ENCODE peak calls at places on chromosomes 11 and 22, in seven cellular contexts. F is right atrium auricular region; C is right lobe of liver; X is effector memory CD4-positive, alpha-beta T cell; T is CD8-positive, alpha-beta T cell; M is caudate nucleus; Y is psoas muscle. L is an unnamed sample.

GRCh38 chr11:61967924-61968757 is 707 bp upstream of the FTH1 start:
- DNase-seq in F (peak; percentile 63), C (peak; percentile 56), X (no peak), T (peak; percentile 71), M (no peak), Y (peak; percentile 72), L (peak; percentile 89)

GRCh38 chr22:47144076-47144765 is 381.8 kb downstream of the TBC1D22A start:
- DNase-seq in F (no peak), C (no peak), X (no peak), T (no peak), M (no peak), Y (peak; percentile 45), L (peak; percentile 60)

GRCh38 chr11:95074806-95075563 is 8.3 kb downstream of the SRSF8 start:
- DNase-seq in F (peak; percentile 68), C (peak; percentile 48), X (no peak), T (no peak), M (no peak), Y (peak; percentile 92), L (peak; percentile 79)

GRCh38 chr22:22692707-22693530 is 48.5 kb downstream of the GGTLC2 start:
- DNase-seq in F (no peak), C (peak; percentile 70), X (peak; percentile 38), T (peak; percentile 79), M (no peak), Y (no peak), L (peak; percentile 33)

GRCh38 chr22:47837703-47838102 is 1075.3 kb downstream of the TBC1D22A start:
- DNase-seq in F (no peak), C (no peak), X (no peak), T (no peak), M (no peak), Y (no peak), L (no peak)

GRCh38 chr22:20503816-20504215 is 3.6 kb upstream of the MED15 start:
- DNase-seq in F (no peak), C (no peak), X (no peak), T (no peak), M (no peak), Y (no peak), L (no peak)

GRCh38 chr11:12214751-12215150 is 104.4 kb downstream of the MICAL2 start:
- DNase-seq in F (no peak), C (no peak), X (no peak), T (no peak), M (no peak), Y (no peak), L (no peak)

GRCh38 chr22:30398685-30399680 is 2.2 kb downstream of the SEC14L2 start:
- DNase-seq in F (no peak), C (no peak), X (no peak), T (no peak), M (no peak), Y (no peak), L (no peak)

GRCh38 chr11:32168924-32169323 is 78.0 kb downstream of the RCN1 start:
- DNase-seq in F (peak; percentile 13), C (no peak), X (no peak), T (no peak), M (no peak), Y (no peak), L (no peak)

GRCh38 chr11:122751298-122752070 is 86.8 kb upstream of the CRTAM start:
- DNase-seq in F (no peak), C (no peak), X (no peak), T (no peak), M (peak; percentile 72), Y (no peak), L (no peak)

GRCh38 chr11:16321148-16321547 is 35.2 kb downstream of the SOX6 start:
- DNase-seq in F (no peak), C (no peak), X (no peak), T (no peak), M (no peak), Y (no peak), L (no peak)

GRCh38 chr22:20677684-20678242 is 96.2 kb upstream of the SERPIND1 start:
- DNase-seq in F (no peak), C (no peak), X (no peak), T (no peak), M (no peak), Y (no peak), L (no peak)

GRCh38 chr22:36197601-36198146 is 3.9 kb downstream of the APOL4 start:
- DNase-seq in F (no peak), C (no peak), X (no peak), T (no peak), M (no peak), Y (no peak), L (no peak)

GRCh38 chr11:32852142-32852541 is 22.4 kb downstream of the PRRG4 start:
- DNase-seq in F (no peak), C (no peak), X (no peak), T (no peak), M (no peak), Y (no peak), L (no peak)

GRCh38 chr11:68690671-68691401 is 6.5 kb downstream of the GAL start:
- DNase-seq in F (no peak), C (no peak), X (no peak), T (peak; percentile 65), M (no peak), Y (no peak), L (no peak)

GRCh38 chr11:111737180-111737876 is 28.9 kb downstream of the PPP2R1B start:
- DNase-seq in F (no peak), C (no peak), X (no peak), T (no peak), M (no peak), Y (no peak), L (no peak)

GRCh38 chr11:61533401-61533800 is 24.9 kb downstream of the LRRC10B start:
- DNase-seq in F (no peak), C (no peak), X (no peak), T (no peak), M (no peak), Y (no peak), L (no peak)

GRCh38 chr11:38019072-38019775 is 1421.2 kb upstream of the RAG2 start:
- DNase-seq in F (no peak), C (no peak), X (no peak), T (no peak), M (no peak), Y (no peak), L (no peak)

GRCh38 chr11:93330446-93330984 is at the start of gene DEUP1:
- DNase-seq in F (no peak), C (peak; percentile 44), X (no peak), T (no peak), M (no peak), Y (peak; percentile 52), L (peak; percentile 58)

GRCh38 chr11:131486100-131486499 is 115.7 kb downstream of the NTM start:
- DNase-seq in F (no peak), C (no peak), X (no peak), T (no peak), M (no peak), Y (no peak), L (no peak)

GRCh38 chr11:131486937-131487336 is 116.5 kb downstream of the NTM start:
- DNase-seq in F (no peak), C (no peak), X (no peak), T (no peak), M (no peak), Y (no peak), L (no peak)

GRCh38 chr11:131481317-131481716 is 110.9 kb downstream of the NTM start:
- DNase-seq in F (no peak), C (no peak), X (no peak), T (no peak), M (no peak), Y (no peak), L (no peak)

GRCh38 chr11:131483453-131483852 is 113.0 kb downstream of the NTM start:
- DNase-seq in F (no peak), C (no peak), X (no peak), T (no peak), M (no peak), Y (no peak), L (no peak)

DNA sequence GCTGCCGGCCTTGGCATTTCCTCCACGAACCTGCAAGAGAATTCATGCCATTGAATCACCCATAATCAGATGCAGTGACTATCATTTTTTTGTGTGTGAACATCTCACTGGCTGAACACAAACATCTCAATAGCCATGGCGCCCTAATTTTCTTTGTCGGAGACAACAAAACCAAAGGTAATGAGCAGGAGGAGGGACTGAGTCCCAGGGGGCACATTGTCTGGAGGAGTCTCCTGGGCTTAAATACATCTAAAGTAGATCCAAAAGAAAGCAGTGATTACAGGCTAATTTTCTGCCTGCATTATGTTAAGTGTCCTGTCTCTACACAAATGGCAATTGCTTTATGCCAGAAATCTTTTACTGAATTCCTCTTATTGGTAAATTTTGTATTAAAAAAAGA is 113.5 kb downstream of the NTM start:
- DNase-seq in F (no peak), C (no peak), X (no peak), T (no peak), M (no peak), Y (no peak), L (no peak)
- H3K27ac ChIP-seq in F (no peak overlapping the region), C (no peak overlapping the region), X (no peak overlapping the region), T (no peak overlapping the region), M (no peak overlapping the region), Y (no peak overlapping the region), L (no peak overlapping the region)

GRCh38 chr11:17611049-17611448 is 64.0 kb downstream of the OTOG start:
- DNase-seq in F (peak; percentile 23), C (no peak), X (no peak), T (no peak), M (peak; percentile 91), Y (peak; percentile 47), L (peak; percentile 15)
- H3K27ac ChIP-seq in F (no peak overlapping the region), C (no peak overlapping the region), X (no peak overlapping the region), T (no peak overlapping the region), M (no peak overlapping the region), Y (no peak overlapping the region), L (no peak overlapping the region)

GRCh38 chr22:41857160-41857859 is 24.4 kb downstream of the SREBF2 start:
- DNase-seq in F (no peak), C (no peak), X (peak; percentile 61), T (peak; percentile 72), M (peak; percentile 28), Y (no peak), L (peak; percentile 40)

GRCh38 chr22:41857860-41858199 is 24.9 kb downstream of the SREBF2 start:
- DNase-seq in F (no peak), C (no peak), X (no peak), T (no peak), M (no peak), Y (no peak), L (no peak)

GRCh38 chr22:41863472-41863871 is 30.6 kb downstream of the SREBF2 start:
- DNase-seq in F (no peak), C (no peak), X (no peak), T (no peak), M (no peak), Y (no peak), L (no peak)

GRCh38 chr22:41862530-41863266 is 29.8 kb downstream of the SREBF2 start:
- DNase-seq in F (no peak), C (no peak), X (no peak), T (no peak), M (no peak), Y (no peak), L (peak; percentile 44)

DNA sequence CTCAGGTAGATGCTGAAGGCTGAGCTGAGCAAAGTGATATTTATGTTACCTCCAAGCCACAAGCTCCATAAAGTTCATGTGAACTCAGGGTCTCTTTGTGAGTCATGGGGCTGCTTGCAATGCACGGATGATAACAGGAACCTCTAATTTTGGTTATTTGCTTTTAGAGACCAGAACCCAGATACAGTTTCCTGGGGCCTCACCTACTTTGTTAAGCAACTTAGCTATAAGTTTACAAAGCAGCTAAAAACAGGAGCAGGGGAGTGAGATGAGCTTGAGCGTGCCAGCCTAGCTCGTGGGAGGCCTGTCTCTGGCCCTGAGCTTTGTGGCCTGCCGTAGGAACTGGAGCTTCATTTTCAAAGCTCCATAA is 29.2 kb downstream of the SREBF2 start:
- DNase-seq in F (no peak), C (no peak), X (no peak), T (peak; percentile 64), M (no peak), Y (no peak), L (no peak)
- H3K27ac ChIP-seq in F (peak overlapping the region; percentile 17), C (no peak overlapping the region), X (peak overlapping the region; percentile 79), T (peak overlapping the region; percentile 32), M (no peak overlapping the region), Y (peak overlapping the region; percentile 74), L (peak overlapping the region; percentile 76)

GRCh38 chr11:6497069-6497839 is at the start of gene DNHD1:
- DNase-seq in F (no peak), C (no peak), X (no peak), T (no peak), M (no peak), Y (peak; percentile 57), L (no peak)
- H3K27ac ChIP-seq in F (peak within 1 kb of the TSS; percentile 6), C (no peak within 1 kb of the TSS), X (no peak within 1 kb of the TSS), T (no peak within 1 kb of the TSS), M (no peak within 1 kb of the TSS), Y (no peak within 1 kb of the TSS), L (no peak within 1 kb of the TSS)